ENCODE peak calls at places on chromosomes 16 and 17, in four cellular contexts. N is WTC11, Y is K562, I is HepG2. J is an unnamed sample.
A peak's percentile ranks its signal among the peaks of the same experiment; 100 is the strongest.

GRCh38 chr16:62755938-62756337 is 719.7 kb upstream of the CDH8 start:
- DNase-seq in N (no peak), Y (no peak), I (no peak), J (no peak)

GRCh38 chr16:17358350-17358749 is 112.4 kb downstream of the XYLT1 start:
- DNase-seq in N (no peak), Y (no peak), I (no peak), J (no peak)

GRCh38 chr17:37361543-37361942 is 14.2 kb upstream of the C17orf78 start:
- DNase-seq in N (no peak), Y (no peak), I (no peak), J (no peak)

GRCh38 chr16:68910051-68910450 is 66.7 kb downstream of the TANGO6 start:
- DNase-seq in N (no peak), Y (no peak), I (no peak), J (no peak)

GRCh38 chr16:3590736-3591435 is 13.7 kb upstream of the NLRC3 start:
- DNase-seq in N (no peak), Y (no peak), I (no peak), J (no peak)

GRCh38 chr16:89095401-89095974 is 1.8 kb downstream of the ACSF3 start:
- DNase-seq in N (no peak), Y (no peak), I (no peak), J (no peak)

GRCh38 chr17:866568-867087 is 84.5 kb downstream of the MRM3 start:
- DNase-seq in N (no peak), Y (no peak), I (no peak), J (no peak)

GRCh38 chr16:1338119-1338730 is 4.8 kb downstream of the BAIAP3 start:
- DNase-seq in N (peak; percentile 63), Y (no peak), I (peak; percentile 51), J (no peak)

GRCh38 chr17:4728124-4728523 is 3.1 kb upstream of the MED11 start:
- DNase-seq in N (no peak), Y (no peak), I (no peak), J (no peak)

GRCh38 chr16:17166095-17166494 is 304.7 kb downstream of the XYLT1 start:
- DNase-seq in N (peak; percentile 31), Y (no peak), I (no peak), J (no peak)

GRCh38 chr17:65020284-65020683 is 36.3 kb downstream of the GNA13 start:
- DNase-seq in N (no peak), Y (no peak), I (no peak), J (no peak)

GRCh38 chr16:77729951-77730350 is 7.6 kb downstream of the NUDT7 start:
- DNase-seq in N (no peak), Y (no peak), I (no peak), J (no peak)

GRCh38 chr17:56269509-56269908 is 116.2 kb downstream of the ANKFN1 start:
- DNase-seq in N (no peak), Y (no peak), I (no peak), J (no peak)

GRCh38 chr17:48103379-48103715 is 2.1 kb upstream of the CBX1 start:
- DNase-seq in N (no peak), Y (no peak), I (no peak), J (no peak)
- TF ChIP-seq ELF4 in N (no peak), Y (no peak), I (no peak), J (no peak)

DNA sequence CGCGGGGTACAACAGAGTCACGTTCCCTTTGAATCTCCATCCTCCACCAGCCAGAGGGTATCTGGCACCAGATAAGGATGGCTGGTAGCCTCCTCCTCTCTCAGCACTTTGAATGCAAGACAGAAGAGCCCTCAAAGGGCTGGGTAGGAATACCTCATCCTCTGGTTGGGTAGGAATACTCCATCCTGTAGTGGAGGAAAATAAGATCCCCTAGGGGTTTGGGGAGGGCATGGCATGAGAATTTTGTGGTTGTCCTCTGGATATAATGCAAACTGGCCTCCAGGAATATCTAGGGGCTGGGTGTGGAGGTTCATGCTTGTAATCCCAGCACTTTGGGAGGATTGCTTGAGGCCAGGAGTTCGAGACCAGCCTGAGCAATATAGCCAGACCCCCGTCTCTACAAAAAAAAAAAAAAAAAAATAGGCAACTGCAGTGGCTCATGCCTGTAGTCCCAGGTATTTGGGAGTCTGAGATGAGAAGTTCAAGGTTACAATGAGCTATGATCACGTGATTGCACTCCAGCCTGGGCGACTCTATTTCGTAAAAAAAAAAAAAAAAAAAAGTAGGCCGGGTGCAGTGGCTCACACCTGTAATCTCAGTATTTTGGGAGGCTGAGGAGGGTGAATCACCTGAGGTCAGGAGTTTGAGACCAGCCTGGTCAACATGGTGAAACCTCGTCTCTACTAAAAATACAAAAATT is 2.7 kb downstream of the IGFBP4 start:
- DNase-seq in N (no peak), Y (no peak), I (peak; percentile 55), J (no peak)
- TF ChIP-seq ELF4 in N (no peak), Y (no peak), I (no peak), J (no peak)

DNA sequence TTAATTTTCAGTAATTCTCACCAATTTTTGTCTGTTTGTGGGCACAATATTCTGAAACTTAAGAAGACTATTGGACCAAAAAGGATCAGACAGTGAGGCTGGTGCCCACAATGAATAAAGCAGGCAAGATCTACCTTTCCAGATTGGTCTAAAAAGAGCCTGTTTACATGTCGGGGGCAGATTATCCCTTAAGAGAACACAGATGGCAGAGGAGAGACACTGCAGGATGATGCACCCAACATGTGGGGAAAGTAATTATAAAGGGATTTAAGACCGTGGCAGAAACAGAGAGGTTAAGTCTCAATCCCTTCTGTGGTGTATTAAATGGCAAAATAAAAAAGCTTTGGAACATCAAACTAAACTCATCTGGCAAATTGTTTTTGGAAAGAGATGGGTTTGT is 331.8 kb upstream of the CDH11 start:
- DNase-seq in N (no peak), Y (no peak), I (no peak), J (no peak)
- TF ChIP-seq ELF4 in N (no peak), Y (no peak), I (no peak), J (no peak)

GRCh38 chr16:31038993-31039392 is 5.6 kb downstream of the STX4 start:
- DNase-seq in N (no peak), Y (no peak), I (no peak), J (no peak)
- TF ChIP-seq ELF4 in N (no peak), Y (no peak), I (no peak), J (no peak)